ENCODE peak calls at places on chromosomes 12 and 14, in six cellular contexts. C is testis, V is esophagus squamous epithelium, Y is transverse colon, Q is sigmoid colon, I is NB4. H is an unnamed sample.

GRCh38 chr12:49049566-49050224 is 10.9 kb downstream of the KMT2D start:
- DNase-seq in C (no peak), V (no peak), Y (no peak), Q (no peak), I (no peak), H (no peak)

GRCh38 chr12:80625901-80626300 is 81.5 kb upstream of the MYF6 start:
- DNase-seq in C (no peak), V (no peak), Y (no peak), Q (no peak), I (no peak), H (no peak)

GRCh38 chr12:27488479-27488878 is 35.5 kb upstream of the PPFIBP1 start:
- DNase-seq in C (no peak), V (no peak), Y (no peak), Q (no peak), I (no peak), H (no peak)

GRCh38 chr14:93538411-93538810 is 107.7 kb downstream of the UNC79 start:
- DNase-seq in C (peak), V (no peak), Y (no peak), Q (no peak), I (peak), H (peak)

GRCh38 chr14:68395585-68395984 is 397.3 kb downstream of the ZFP36L1 start:
- DNase-seq in C (peak), V (no peak), Y (no peak), Q (peak), I (no peak), H (no peak)

GRCh38 chr12:78403136-78403535 is 461.4 kb upstream of the SYT1 start:
- DNase-seq in C (no peak), V (no peak), Y (no peak), Q (no peak), I (no peak), H (no peak)

GRCh38 chr12:5441497-5442236 is 9.8 kb downstream of the NTF3 start:
- DNase-seq in C (no peak), V (no peak), Y (no peak), Q (no peak), I (no peak), H (no peak)

GRCh38 chr12:2999265-2999841 is 40.2 kb downstream of the TEAD4 start:
- DNase-seq in C (no peak), V (no peak), Y (no peak), Q (no peak), I (no peak), H (no peak)

GRCh38 chr12:49664591-49665146 is 41.3 kb downstream of the PRPF40B start:
- DNase-seq in C (no peak), V (no peak), Y (no peak), Q (no peak), I (no peak), H (no peak)

GRCh38 chr14:91229743-91230200 is 14.7 kb downstream of the GPR68 start:
- DNase-seq in C (no peak), V (no peak), Y (peak), Q (no peak), I (peak), H (no peak)

GRCh38 chr14:52299692-52300278 is 14.3 kb upstream of the PTGER2 start:
- DNase-seq in C (no peak), V (no peak), Y (no peak), Q (no peak), I (peak), H (peak)

GRCh38 chr12:101010881-101011280 is 199.2 kb downstream of the SLC5A8 start:
- DNase-seq in C (no peak), V (no peak), Y (no peak), Q (no peak), I (no peak), H (no peak)

GRCh38 chr14:22844221-22845102 is 8.1 kb downstream of the MMP14 start:
- DNase-seq in C (no peak), V (no peak), Y (no peak), Q (peak), I (no peak), H (no peak)

GRCh38 chr14:102554835-102555819 is 37.3 kb upstream of the RCOR1 start:
- DNase-seq in C (peak), V (no peak), Y (peak), Q (no peak), I (peak), H (peak)

GRCh38 chr12:106247731-106248176 is at the start of gene CKAP4:
- DNase-seq in C (peak), V (no peak), Y (peak), Q (peak), I (peak), H (no peak)

GRCh38 chr14:96264850-96265249 is 8.8 kb downstream of the BDKRB1 start:
- DNase-seq in C (no peak), V (no peak), Y (no peak), Q (peak), I (no peak), H (no peak)

GRCh38 chr12:92503029-92503931 is 199.5 kb upstream of the PLEKHG7 start:
- DNase-seq in C (no peak), V (no peak), Y (no peak), Q (peak), I (no peak), H (no peak)

GRCh38 chr12:6532927-6533652 is 1.2 kb upstream of the GAPDH start:
- DNase-seq in C (peak), V (no peak), Y (peak), Q (peak), I (peak), H (peak)

GRCh38 chr12:78820946-78821345 is 43.6 kb upstream of the SYT1 start:
- DNase-seq in C (no peak), V (no peak), Y (no peak), Q (no peak), I (no peak), H (no peak)

GRCh38 chr14:100822921-100823320 is 3.0 kb upstream of the MEG3 start:
- DNase-seq in C (peak), V (no peak), Y (no peak), Q (no peak), I (no peak), H (no peak)

GRCh38 chr14:72401632-72402428 is 469.6 kb downstream of the RGS6 start:
- DNase-seq in C (no peak), V (no peak), Y (no peak), Q (no peak), I (no peak), H (no peak)

GRCh38 chr14:36111822-36112583 is 64.5 kb downstream of the PTCSC3 start:
- DNase-seq in C (no peak), V (no peak), Y (no peak), Q (no peak), I (no peak), H (no peak)

GRCh38 chr12:83784298-83784890 is 1097.7 kb downstream of the TMTC2 start:
- DNase-seq in C (no peak), V (no peak), Y (no peak), Q (no peak), I (no peak), H (no peak)

GRCh38 chr14:71536927-71537772 is 395.1 kb upstream of the RGS6 start:
- DNase-seq in C (no peak), V (no peak), Y (no peak), Q (no peak), I (no peak), H (no peak)

GRCh38 chr14:88614218-88614907 is 51.5 kb downstream of the ZC3H14 start:
- DNase-seq in C (no peak), V (no peak), Y (no peak), Q (no peak), I (no peak), H (no peak)

GRCh38 chr12:31568498-31568897 is 22.4 kb downstream of the DENND5B start:
- DNase-seq in C (no peak), V (no peak), Y (no peak), Q (no peak), I (no peak), H (no peak)

GRCh38 chr14:75281691-75282000 is 3.0 kb downstream of the FOS start:
- DNase-seq in C (no peak), V (no peak), Y (no peak), Q (no peak), I (no peak), H (no peak)

GRCh38 chr12:65306603-65307501 is 28.4 kb downstream of the MSRB3 start:
- DNase-seq in C (no peak), V (no peak), Y (peak), Q (peak), I (peak), H (peak)

GRCh38 chr14:74140374-74140850 is 55.7 kb downstream of the LIN52 start:
- DNase-seq in C (peak), V (no peak), Y (peak), Q (peak), I (peak), H (peak)

DNA sequence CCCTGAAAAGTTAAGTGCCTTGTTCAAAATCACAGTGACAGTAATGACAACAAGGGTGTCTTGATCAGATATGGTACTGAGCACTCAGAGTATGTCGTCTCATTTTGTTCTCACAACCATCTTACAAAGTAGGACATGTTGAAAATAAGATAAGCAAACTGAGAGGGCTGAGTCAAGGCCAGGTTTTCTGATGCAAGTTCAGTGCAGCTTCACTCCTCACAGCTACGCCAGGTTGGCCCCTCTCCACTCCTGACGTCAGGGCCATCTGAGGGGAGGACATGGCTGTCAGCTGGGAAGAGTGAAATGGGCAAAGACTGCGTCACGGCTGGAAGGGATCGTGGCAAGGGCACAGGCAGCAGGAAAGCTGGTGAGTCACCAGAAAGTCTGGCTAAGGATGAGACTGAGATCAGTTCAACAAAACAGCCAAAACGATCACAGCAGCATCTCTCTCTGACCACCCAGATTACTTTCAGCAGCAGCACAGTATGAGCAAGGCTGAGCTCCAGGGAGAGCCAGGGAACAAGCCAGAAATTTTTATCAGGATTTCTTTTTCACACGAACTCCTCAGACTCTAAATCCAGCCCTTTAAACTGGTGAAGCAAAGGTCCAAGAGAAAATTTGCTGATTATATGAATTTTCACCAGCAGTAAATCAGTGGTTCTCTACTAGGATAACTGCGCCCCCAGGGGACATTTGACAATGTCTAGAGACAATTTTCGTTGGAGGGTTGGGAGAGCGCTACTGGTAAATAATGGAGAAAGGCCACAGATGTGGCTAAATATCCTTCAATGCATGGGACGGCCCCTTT is 297.9 kb upstream of the AMIGO2 start:
- DNase-seq in C (peak), V (peak), Y (peak), Q (peak), I (no peak), H (peak)
- TF ChIP-seq POLR2A in C (no peak), V (no peak), Y (no peak), Q (no peak), I (no peak), H (no peak)

DNA sequence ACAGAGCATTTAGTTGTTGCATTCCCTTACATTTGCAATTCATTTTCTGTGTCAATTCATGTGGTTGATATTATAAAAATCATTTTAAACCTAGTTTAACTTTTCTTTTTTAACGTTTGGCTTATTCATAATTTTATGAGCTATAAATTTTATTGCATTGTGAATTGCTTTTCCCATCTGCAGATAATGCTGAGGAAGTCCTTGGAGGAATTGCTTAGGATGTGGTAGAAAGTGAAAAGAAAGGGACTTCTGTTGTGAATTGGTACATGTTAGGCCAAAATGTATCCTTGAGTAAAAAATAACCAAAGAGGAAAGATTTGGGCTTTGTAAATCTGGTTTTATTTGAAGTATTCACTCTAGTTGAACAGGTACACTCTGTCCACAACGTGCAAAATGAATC is 17.1 kb upstream of the SLC15A5 start:
- DNase-seq in C (no peak), V (no peak), Y (no peak), Q (no peak), I (no peak), H (no peak)
- TF ChIP-seq POLR2A in C (no peak), V (no peak), Y (no peak), Q (no peak), I (no peak), H (no peak)

GRCh38 chr14:99479160-99479902 is 1.3 kb downstream of the SETD3 start:
- DNase-seq in C (no peak), V (no peak), Y (no peak), Q (no peak), I (no peak), H (peak)

GRCh38 chr14:99480856-99481744 is at the start of the genes CCNK and SETD3:
- DNase-seq in C (peak), V (peak), Y (peak), Q (peak), I (peak), H (peak)

GRCh38 chr14:99481745-99482099 is 513 bp downstream of the CCNK start:
- DNase-seq in C (no peak), V (no peak), Y (no peak), Q (no peak), I (peak), H (peak)

GRCh38 chr14:99478133-99478532 is 2.5 kb downstream of the SETD3 start:
- DNase-seq in C (no peak), V (no peak), Y (no peak), Q (no peak), I (no peak), H (peak)

DNA sequence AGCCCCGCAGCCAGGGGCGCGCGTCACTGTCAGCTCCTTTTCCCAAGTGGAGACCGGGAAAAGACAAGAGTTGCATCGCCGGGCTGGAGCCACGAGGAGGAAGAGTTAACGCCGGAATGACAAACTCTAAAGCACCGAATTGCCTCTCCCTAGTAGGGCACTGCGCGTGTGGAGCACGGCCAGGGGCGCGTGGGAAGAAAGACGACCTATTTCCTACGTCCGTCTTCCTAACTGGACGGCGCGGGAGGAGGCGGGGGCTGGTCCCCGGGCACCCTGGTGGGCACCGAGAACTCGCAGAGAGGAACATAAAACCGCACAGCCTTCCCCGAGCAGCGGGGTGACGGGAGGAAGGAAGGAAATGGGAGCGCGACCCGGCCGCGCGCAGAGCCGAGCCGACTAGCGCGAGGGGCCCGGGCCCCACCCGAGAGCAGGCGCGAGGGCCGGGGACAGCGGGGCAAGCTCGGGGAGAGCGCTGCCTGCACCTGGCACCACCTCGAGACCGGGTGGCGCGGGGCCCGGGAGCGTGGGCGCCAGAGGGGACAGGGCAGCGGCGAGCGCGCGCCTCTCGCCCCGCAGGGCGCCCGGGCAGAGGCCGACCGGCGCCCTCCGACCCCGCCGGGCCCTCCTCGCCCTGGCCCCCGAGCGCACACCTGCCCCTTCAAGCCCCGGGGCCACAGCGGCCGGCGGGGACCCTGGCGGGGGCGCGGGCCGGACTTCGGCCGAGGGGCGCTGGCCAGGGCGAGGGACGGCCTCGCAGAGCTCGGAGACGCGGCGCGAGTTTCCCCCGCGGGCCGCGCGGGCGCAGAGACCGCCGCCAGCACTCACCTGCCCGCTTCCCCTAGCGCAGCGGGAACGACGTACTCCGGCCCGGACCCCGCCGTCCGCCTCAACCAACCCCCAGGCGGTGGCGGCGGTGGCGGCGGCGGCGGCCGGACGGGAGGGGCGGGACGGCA is 480 bp downstream of the SETD3 start:
- DNase-seq in C (peak), V (peak), Y (peak), Q (peak), I (peak), H (peak)
- TF ChIP-seq POLR2A in C (no peak), V (no peak), Y (peak), Q (no peak), I (peak), H (no peak)

GRCh38 chr12:124434364-124434763 is 133.0 kb downstream of the NCOR2 start:
- DNase-seq in C (no peak), V (no peak), Y (no peak), Q (no peak), I (no peak), H (no peak)
- TF ChIP-seq POLR2A in C (no peak), V (no peak), Y (no peak), Q (no peak), I (no peak), H (no peak)

DNA sequence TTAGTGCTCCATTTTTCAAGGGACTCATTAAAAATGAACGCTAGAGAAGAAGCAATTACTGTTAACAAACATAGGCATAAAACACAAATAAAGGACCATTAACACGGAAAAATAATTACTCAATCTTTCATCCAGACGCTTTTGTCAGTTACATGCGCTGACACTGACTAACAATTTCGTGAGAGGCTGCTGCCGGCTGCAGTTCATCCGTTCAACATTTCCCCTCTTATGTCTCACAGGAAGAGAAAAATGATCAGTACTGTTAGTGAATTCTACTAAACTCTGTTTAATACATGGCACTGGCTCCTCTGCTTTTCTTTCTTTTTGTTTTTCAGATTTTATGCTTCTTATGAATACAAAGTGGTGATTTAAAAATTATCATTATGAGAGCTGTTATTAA is 472.7 kb upstream of the FLRT2 start:
- DNase-seq in C (no peak), V (no peak), Y (no peak), Q (no peak), I (no peak), H (no peak)
- TF ChIP-seq POLR2A in C (no peak), V (no peak), Y (no peak), Q (no peak), I (no peak), H (no peak)

GRCh38 chr12:56221757-56222530 is at the start of gene RNF41:
- DNase-seq in C (peak), V (peak), Y (peak), Q (peak), I (peak), H (peak)
- TF ChIP-seq POLR2A in C (peak), V (peak), Y (peak), Q (peak), I (peak), H (peak)

H was measured in erythroblast.